ENCODE peak calls at places on chromosomes 13 and 19, in six cellular contexts. K, O, A, U, B and C are unnamed samples.

GRCh38 chr13:51895906-51896888 is 34.4 kb downstream of the CCDC70 start:
- DNase-seq in K (no peak), O (no peak), A (peak), U (peak), B (no peak), C (peak)

GRCh38 chr13:112959206-112959605 is 9.8 kb upstream of the MCF2L start:
- DNase-seq in K (no peak), O (peak), A (peak), U (no peak), B (no peak), C (no peak)

GRCh38 chr19:19402656-19403372 is 2.7 kb upstream of the GATAD2A start:
- DNase-seq in K (no peak), O (no peak), A (peak), U (no peak), B (no peak), C (no peak)

GRCh38 chr13:24152292-24153214 is 8.0 kb upstream of the SPATA13 start:
- DNase-seq in K (no peak), O (no peak), A (no peak), U (no peak), B (no peak), C (no peak)

GRCh38 chr13:36344173-36344572 is 2.0 kb downstream of the SPART start:
- DNase-seq in K (no peak), O (no peak), A (no peak), U (no peak), B (no peak), C (no peak)

GRCh38 chr13:76225815-76226489 is 589.8 kb downstream of the LMO7 start:
- DNase-seq in K (no peak), O (peak), A (no peak), U (no peak), B (no peak), C (no peak)

GRCh38 chr13:108044929-108045328 is 170.4 kb downstream of the LIG4 start:
- DNase-seq in K (no peak), O (no peak), A (no peak), U (no peak), B (no peak), C (no peak)

GRCh38 chr13:24671367-24672117 is 8.7 kb upstream of the ATP12A start:
- DNase-seq in K (peak), O (peak), A (no peak), U (no peak), B (no peak), C (peak)

GRCh38 chr13:110232756-110233155 is 74.2 kb downstream of the COL4A1 start:
- DNase-seq in K (no peak), O (peak), A (no peak), U (no peak), B (no peak), C (no peak)

GRCh38 chr13:22357132-22357531 is 686.3 kb downstream of the FGF9 start:
- DNase-seq in K (no peak), O (no peak), A (no peak), U (no peak), B (no peak), C (no peak)

GRCh38 chr13:25992076-25992475 is 59.7 kb downstream of the SHISA2 start:
- DNase-seq in K (no peak), O (no peak), A (no peak), U (no peak), B (no peak), C (no peak)

GRCh38 chr19:48391100-48392005 is at the start of gene KDELR1:
- DNase-seq in K (no peak), O (peak), A (peak), U (no peak), B (peak), C (peak)

GRCh38 chr19:34366670-34367423 is 1.9 kb downstream of the GPI start:
- DNase-seq in K (no peak), O (no peak), A (no peak), U (no peak), B (no peak), C (no peak)

GRCh38 chr19:13091400-13092161 is 11.1 kb downstream of the LYL1 start:
- DNase-seq in K (no peak), O (peak), A (no peak), U (no peak), B (no peak), C (peak)

GRCh38 chr19:18589380-18590272 is 1.0 kb downstream of the REX1BD start:
- DNase-seq in K (peak), O (peak), A (peak), U (peak), B (peak), C (peak)

DNA sequence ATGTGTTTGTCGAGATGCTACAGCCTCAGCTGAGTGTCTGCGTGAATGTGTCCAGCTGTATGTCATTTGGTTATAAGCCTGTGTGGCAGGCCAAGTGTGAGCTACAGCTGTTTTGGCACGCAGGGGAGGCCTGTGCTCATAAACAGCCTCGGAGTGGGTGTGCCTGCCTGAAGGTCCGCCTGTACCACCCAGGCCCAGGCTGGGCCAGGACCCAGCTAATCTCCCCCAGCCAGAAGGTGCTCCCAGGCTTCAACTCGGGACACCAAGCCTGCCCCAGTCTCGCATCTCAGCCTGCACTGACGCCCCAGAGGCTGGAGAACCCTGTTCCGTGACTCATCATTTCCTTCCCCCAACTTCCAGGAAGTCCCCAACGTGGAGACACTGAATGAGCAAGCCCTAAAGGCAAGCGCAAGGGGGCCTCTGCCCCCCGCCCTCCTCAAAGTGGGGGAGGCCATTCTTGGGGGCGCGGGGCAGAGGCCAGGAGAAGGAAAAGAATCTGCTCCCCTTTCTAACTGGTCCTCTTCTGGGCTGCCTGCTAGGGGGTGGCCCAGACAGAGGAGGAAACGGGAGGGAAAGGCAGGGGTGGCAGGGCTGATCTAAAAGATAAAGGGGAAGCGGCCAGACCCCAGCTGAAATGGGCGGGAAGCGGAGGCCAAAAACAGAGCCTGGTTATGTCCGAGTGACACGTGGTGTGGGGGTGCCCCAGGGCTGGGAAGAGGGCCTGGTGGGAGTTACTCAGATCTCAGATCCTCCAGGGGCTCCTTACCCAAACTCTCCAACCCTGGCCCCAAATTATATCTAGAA is 2.0 kb downstream of the SLC1A5 start:
- DNase-seq in K (no peak), O (peak), A (peak), U (no peak), B (peak), C (peak)
- TF ChIP-seq POLR2AphosphoS5 in K (peak), O (peak), A (peak), U (no peak), B (peak), C (peak)

DNA sequence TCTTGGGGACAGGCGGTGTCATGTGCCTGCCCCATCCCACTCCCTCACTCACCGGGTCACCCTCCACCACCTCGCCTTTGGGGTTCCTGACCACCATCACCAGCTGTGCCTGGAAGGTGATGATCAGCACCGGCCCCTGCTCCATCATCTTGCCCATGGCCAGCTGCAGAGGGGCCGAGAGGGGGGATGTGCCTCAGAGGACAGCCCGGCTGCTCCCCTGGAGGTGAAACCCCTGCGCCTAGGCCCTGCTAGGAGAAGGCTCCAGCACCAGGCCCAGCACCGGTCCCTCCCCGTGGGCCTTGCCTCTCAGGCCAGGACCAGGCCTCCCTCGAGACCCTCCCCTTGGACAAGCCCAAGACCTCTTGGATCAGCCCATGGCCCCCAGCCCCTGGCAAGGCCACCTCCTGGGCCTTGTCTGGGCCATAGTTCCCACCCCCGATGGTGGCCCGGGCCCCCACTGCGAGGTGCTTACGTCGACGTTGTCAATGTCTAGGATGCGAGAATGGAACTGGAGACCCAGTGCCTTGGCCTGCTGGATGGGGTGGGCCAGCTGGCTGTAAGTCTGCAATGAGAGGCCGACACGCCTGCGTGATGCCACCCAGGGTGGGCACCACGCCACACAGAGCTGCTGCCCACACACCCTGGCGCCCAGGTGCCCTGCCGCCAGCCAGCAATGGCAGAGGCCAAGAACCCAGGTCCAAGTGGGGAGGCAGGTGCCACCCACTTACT is 1.8 kb upstream of the CTXN1 start:
- DNase-seq in K (no peak), O (no peak), A (no peak), U (no peak), B (no peak), C (no peak)
- TF ChIP-seq POLR2AphosphoS5 in K (peak), O (no peak), A (no peak), U (peak), B (no peak), C (peak)

GRCh38 chr19:50568321-50569022 is at the start of gene LRRC4B:
- DNase-seq in K (no peak), O (no peak), A (no peak), U (no peak), B (no peak), C (no peak)
- TF ChIP-seq POLR2AphosphoS5 in K (no peak), O (no peak), A (no peak), U (no peak), B (no peak), C (no peak)

GRCh38 chr19:16657384-16657783 is 2.6 kb downstream of the SMIM7 start:
- DNase-seq in K (no peak), O (no peak), A (no peak), U (no peak), B (no peak), C (no peak)
- TF ChIP-seq POLR2AphosphoS5 in K (no peak), O (no peak), A (no peak), U (no peak), B (no peak), C (no peak)

DNA sequence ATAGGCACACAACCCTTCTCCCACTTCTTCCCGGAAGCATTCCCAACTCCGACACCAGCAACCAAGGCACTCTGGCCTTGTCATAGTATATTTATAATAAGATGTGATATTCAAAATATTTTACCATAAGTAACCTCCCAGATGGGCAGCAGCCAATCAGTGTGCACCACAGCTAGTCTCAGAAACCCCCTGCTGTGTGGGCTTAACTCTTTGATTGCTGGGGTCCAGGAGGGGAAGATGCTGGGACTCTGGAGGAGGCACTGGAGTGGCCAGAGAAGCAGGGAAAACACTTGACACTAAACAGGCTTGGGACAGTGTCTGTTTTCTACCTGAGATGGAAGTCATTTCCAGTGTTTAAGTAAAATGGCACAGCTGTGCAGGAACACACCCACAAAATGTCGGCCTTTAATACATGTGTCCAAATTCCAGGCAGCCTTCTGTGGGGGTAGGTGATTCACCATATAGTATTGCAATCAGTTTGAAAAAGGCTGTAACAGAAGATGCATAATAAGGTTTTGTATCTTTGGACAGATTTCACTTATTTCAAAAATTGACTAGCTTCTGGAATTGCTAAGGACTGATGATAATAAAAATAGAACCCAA is 100.7 kb downstream of the MBNL2 start:
- DNase-seq in K (no peak), O (no peak), A (no peak), U (no peak), B (no peak), C (no peak)
- TF ChIP-seq POLR2AphosphoS5 in K (no peak), O (no peak), A (no peak), U (no peak), B (no peak), C (no peak)

GRCh38 chr13:74557870-74558269 is 423.7 kb upstream of the KLF12 start:
- DNase-seq in K (no peak), O (no peak), A (no peak), U (no peak), B (no peak), C (no peak)

GRCh38 chr13:74560325-74560724 is 426.1 kb upstream of the KLF12 start:
- DNase-seq in K (no peak), O (no peak), A (no peak), U (no peak), B (no peak), C (no peak)

GRCh38 chr13:74555291-74556001 is 421.2 kb upstream of the KLF12 start:
- DNase-seq in K (no peak), O (no peak), A (no peak), U (no peak), B (no peak), C (no peak)

GRCh38 chr13:74554581-74555290 is 420.5 kb upstream of the KLF12 start:
- DNase-seq in K (no peak), O (no peak), A (no peak), U (no peak), B (no peak), C (no peak)

DNA sequence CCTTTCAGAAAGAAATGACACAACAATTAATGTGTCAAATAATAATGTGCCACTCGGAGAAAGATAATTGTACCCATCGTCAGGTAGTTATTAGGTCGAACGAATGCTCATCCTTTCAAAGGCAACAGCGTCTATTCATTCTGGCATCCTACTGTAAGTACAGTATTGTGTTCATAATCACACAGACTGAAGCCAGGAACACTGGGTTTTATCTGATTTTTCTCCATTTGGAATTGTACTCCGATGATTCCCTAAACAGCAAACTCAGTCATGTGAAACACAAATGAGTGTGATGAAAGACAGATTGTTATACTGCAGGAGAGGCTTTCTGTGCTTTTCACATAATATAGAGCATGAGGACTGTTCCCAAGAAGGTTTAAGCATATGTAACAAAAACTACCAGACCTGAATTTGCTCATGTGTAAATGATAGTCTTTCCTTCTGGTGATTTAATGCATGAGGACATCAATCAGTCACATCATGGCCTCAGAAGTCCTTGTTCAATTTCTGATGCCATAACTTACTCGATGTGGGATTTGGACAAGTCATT is 421.9 kb upstream of the KLF12 start:
- DNase-seq in K (no peak), O (no peak), A (no peak), U (no peak), B (no peak), C (no peak)
- TF ChIP-seq POLR2AphosphoS5 in K (no peak), O (no peak), A (no peak), U (no peak), B (no peak), C (no peak)

GRCh38 chr19:11843741-11844140 is 4.8 kb upstream of the ZNF439 start:
- DNase-seq in K (no peak), O (no peak), A (no peak), U (no peak), B (no peak), C (no peak)

GRCh38 chr19:11849264-11849615 is 714 bp downstream of the ZNF439 start:
- DNase-seq in K (no peak), O (no peak), A (no peak), U (no peak), B (no peak), C (no peak)

GRCh38 chr19:11853358-11853757 is 4.8 kb downstream of the ZNF439 start:
- DNase-seq in K (no peak), O (no peak), A (no peak), U (no peak), B (no peak), C (no peak)

GRCh38 chr19:11848200-11848593 is 329 bp upstream of the ZNF439 start:
- DNase-seq in K (no peak), O (no peak), A (peak), U (no peak), B (no peak), C (no peak)

GRCh38 chr19:11848594-11849263 is at the start of gene ZNF439:
- DNase-seq in K (no peak), O (peak), A (peak), U (peak), B (peak), C (peak)
- TF ChIP-seq POLR2AphosphoS5 in K (no peak), O (peak), A (peak), U (peak), B (no peak), C (no peak)

DNA sequence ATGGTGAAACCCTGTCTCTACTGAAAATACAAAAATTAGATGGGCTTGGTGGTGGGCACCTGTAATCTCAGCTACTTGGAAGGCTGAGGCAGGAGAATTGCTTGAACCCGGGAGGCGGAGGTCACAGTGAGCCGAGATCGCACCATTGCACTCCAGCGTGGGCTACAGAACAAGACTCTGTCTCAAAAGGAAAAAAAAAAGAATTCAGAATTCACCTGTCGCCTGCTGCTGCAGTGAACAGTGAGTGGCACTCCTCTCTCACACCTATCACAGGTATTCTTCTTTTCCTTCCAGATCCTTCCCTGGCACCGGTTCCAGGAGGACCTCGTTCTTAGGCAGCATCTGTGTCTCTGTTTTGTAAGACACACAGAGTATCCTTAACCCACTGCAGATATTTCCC is 5.8 kb upstream of the MVB12A start:
- DNase-seq in K (no peak), O (no peak), A (no peak), U (no peak), B (no peak), C (no peak)
- TF ChIP-seq POLR2AphosphoS5 in K (no peak), O (no peak), A (no peak), U (no peak), B (no peak), C (no peak)

DNA sequence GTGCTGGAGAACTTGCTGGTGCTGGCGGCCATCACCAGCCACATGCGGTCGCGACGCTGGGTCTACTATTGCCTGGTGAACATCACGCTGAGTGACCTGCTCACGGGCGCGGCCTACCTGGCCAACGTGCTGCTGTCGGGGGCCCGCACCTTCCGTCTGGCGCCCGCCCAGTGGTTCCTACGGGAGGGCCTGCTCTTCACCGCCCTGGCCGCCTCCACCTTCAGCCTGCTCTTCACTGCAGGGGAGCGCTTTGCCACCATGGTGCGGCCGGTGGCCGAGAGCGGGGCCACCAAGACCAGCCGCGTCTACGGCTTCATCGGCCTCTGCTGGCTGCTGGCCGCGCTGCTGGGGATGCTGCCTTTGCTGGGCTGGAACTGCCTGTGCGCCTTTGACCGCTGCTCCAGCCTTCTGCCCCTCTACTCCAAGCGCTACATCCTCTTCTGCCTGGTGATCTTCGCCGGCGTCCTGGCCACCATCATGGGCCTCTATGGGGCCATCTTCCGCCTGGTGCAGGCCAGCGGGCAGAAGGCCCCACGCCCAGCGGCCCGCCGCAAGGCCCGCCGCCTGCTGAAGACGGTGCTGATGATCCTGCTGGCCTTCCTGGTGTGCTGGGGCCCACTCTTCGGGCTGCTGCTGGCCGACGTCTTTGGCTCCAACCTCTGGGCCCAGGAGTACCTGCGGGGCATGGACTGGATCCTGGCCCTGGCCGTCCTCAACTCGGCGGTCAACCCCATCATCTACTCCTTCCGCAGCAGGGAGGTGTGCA is 587 bp downstream of the S1PR4 start:
- DNase-seq in K (no peak), O (no peak), A (no peak), U (no peak), B (no peak), C (no peak)
- TF ChIP-seq POLR2AphosphoS5 in K (no peak), O (no peak), A (no peak), U (no peak), B (no peak), C (no peak)